ENCODE peak calls at places on chromosomes 2 and 18, in nine cellular contexts. One of them, this sample, is unnamed.

GRCh38 chr2:195563857-195564512 is 93.0 kb upstream of the SLC39A10 start:
- DNase-seq in left lung: no peak
- DNase-seq in GM12864: no peak
- DNase-seq in mammary epithelial cell: peak
- DNase-seq in lower lobe of right lung: no peak
- DNase-seq in GM23338: no peak
- DNase-seq in CD8-positive, alpha-beta T cell: no peak
- DNase-seq in hepatocyte: no peak
- DNase-seq in astrocyte of the spinal cord: peak
- DNase-seq in this sample: no peak

GRCh38 chr18:49915352-49915751 is 102.0 kb upstream of the ACAA2 start:
- DNase-seq in hepatocyte: no peak
- DNase-seq in GM23338: peak
- DNase-seq in left lung: no peak
- DNase-seq in GM12864: no peak
- DNase-seq in mammary epithelial cell: no peak
- DNase-seq in lower lobe of right lung: no peak
- DNase-seq in CD8-positive, alpha-beta T cell: no peak
- DNase-seq in astrocyte of the spinal cord: no peak
- DNase-seq in this sample: no peak

GRCh38 chr2:16973586-16974274 is 308.1 kb upstream of the CYRIA start:
- DNase-seq in GM23338: no peak
- DNase-seq in astrocyte of the spinal cord: peak
- DNase-seq in GM12864: no peak
- DNase-seq in lower lobe of right lung: no peak
- DNase-seq in left lung: no peak
- DNase-seq in CD8-positive, alpha-beta T cell: no peak
- DNase-seq in mammary epithelial cell: no peak
- DNase-seq in hepatocyte: no peak
- DNase-seq in this sample: peak

GRCh38 chr2:196153480-196153879 is 17.9 kb downstream of the STK17B start:
- DNase-seq in hepatocyte: no peak
- DNase-seq in lower lobe of right lung: no peak
- DNase-seq in left lung: no peak
- DNase-seq in CD8-positive, alpha-beta T cell: no peak
- DNase-seq in GM12864: no peak
- DNase-seq in GM23338: no peak
- DNase-seq in astrocyte of the spinal cord: no peak
- DNase-seq in mammary epithelial cell: no peak
- DNase-seq in this sample: no peak

GRCh38 chr18:70288851-70289328 is at the start of gene SOCS6:
- DNase-seq in lower lobe of right lung: peak
- DNase-seq in GM12864: peak
- DNase-seq in mammary epithelial cell: peak
- DNase-seq in GM23338: peak
- DNase-seq in hepatocyte: peak
- DNase-seq in left lung: peak
- DNase-seq in CD8-positive, alpha-beta T cell: peak
- DNase-seq in astrocyte of the spinal cord: peak
- DNase-seq in this sample: no peak

GRCh38 chr2:132747046-132747445 is 77.0 kb upstream of the LYPD1 start:
- DNase-seq in astrocyte of the spinal cord: no peak
- DNase-seq in mammary epithelial cell: no peak
- DNase-seq in hepatocyte: no peak
- DNase-seq in left lung: no peak
- DNase-seq in lower lobe of right lung: no peak
- DNase-seq in GM23338: no peak
- DNase-seq in CD8-positive, alpha-beta T cell: no peak
- DNase-seq in GM12864: no peak
- DNase-seq in this sample: no peak

GRCh38 chr2:232368311-232368731 is 10.2 kb upstream of the ALPP start:
- DNase-seq in hepatocyte: peak
- DNase-seq in GM12864: no peak
- DNase-seq in lower lobe of right lung: no peak
- DNase-seq in left lung: no peak
- DNase-seq in mammary epithelial cell: peak
- DNase-seq in CD8-positive, alpha-beta T cell: no peak
- DNase-seq in GM23338: peak
- DNase-seq in astrocyte of the spinal cord: no peak
- DNase-seq in this sample: no peak

GRCh38 chr2:207067476-207067875 is 98.3 kb downstream of the KLF7 start:
- DNase-seq in lower lobe of right lung: no peak
- DNase-seq in CD8-positive, alpha-beta T cell: no peak
- DNase-seq in GM23338: no peak
- DNase-seq in astrocyte of the spinal cord: no peak
- DNase-seq in GM12864: no peak
- DNase-seq in hepatocyte: no peak
- DNase-seq in mammary epithelial cell: no peak
- DNase-seq in left lung: no peak
- DNase-seq in this sample: no peak

GRCh38 chr18:6543330-6543908 is 128.7 kb upstream of the L3MBTL4 start:
- DNase-seq in GM23338: peak
- DNase-seq in mammary epithelial cell: peak
- DNase-seq in astrocyte of the spinal cord: peak
- DNase-seq in CD8-positive, alpha-beta T cell: no peak
- DNase-seq in lower lobe of right lung: no peak
- DNase-seq in left lung: no peak
- DNase-seq in GM12864: no peak
- DNase-seq in hepatocyte: peak
- DNase-seq in this sample: no peak

GRCh38 chr18:29737620-29738019 is 1304.9 kb downstream of the DSC3 start:
- DNase-seq in astrocyte of the spinal cord: no peak
- DNase-seq in GM23338: no peak
- DNase-seq in left lung: no peak
- DNase-seq in hepatocyte: no peak
- DNase-seq in lower lobe of right lung: no peak
- DNase-seq in mammary epithelial cell: no peak
- DNase-seq in GM12864: no peak
- DNase-seq in CD8-positive, alpha-beta T cell: no peak
- DNase-seq in this sample: no peak

GRCh38 chr2:109369671-109370191 is 240.7 kb downstream of the SH3RF3 start:
- DNase-seq in lower lobe of right lung: no peak
- DNase-seq in hepatocyte: no peak
- DNase-seq in left lung: peak
- DNase-seq in mammary epithelial cell: no peak
- DNase-seq in GM23338: no peak
- DNase-seq in CD8-positive, alpha-beta T cell: peak
- DNase-seq in GM12864: no peak
- DNase-seq in astrocyte of the spinal cord: no peak
- DNase-seq in this sample: no peak

GRCh38 chr18:27688581-27688980 is 488.3 kb downstream of the CDH2 start:
- DNase-seq in astrocyte of the spinal cord: no peak
- DNase-seq in left lung: no peak
- DNase-seq in mammary epithelial cell: no peak
- DNase-seq in hepatocyte: no peak
- DNase-seq in CD8-positive, alpha-beta T cell: no peak
- DNase-seq in GM23338: no peak
- DNase-seq in GM12864: no peak
- DNase-seq in lower lobe of right lung: no peak
- DNase-seq in this sample: no peak

GRCh38 chr2:58054264-58054663 is 7.7 kb downstream of the VRK2 start:
- DNase-seq in GM23338: no peak
- DNase-seq in mammary epithelial cell: no peak
- DNase-seq in CD8-positive, alpha-beta T cell: no peak
- DNase-seq in hepatocyte: no peak
- DNase-seq in astrocyte of the spinal cord: no peak
- DNase-seq in left lung: no peak
- DNase-seq in GM12864: no peak
- DNase-seq in lower lobe of right lung: no peak
- DNase-seq in this sample: no peak

GRCh38 chr2:219453691-219454131 is 19.1 kb downstream of the SPEG start:
- DNase-seq in hepatocyte: peak
- DNase-seq in astrocyte of the spinal cord: peak
- DNase-seq in left lung: no peak
- DNase-seq in mammary epithelial cell: peak
- DNase-seq in lower lobe of right lung: peak
- DNase-seq in CD8-positive, alpha-beta T cell: no peak
- DNase-seq in GM23338: peak
- DNase-seq in GM12864: no peak
- DNase-seq in this sample: peak
- H3K4me3 ChIP-seq in hepatocyte: no peak
- H3K4me3 ChIP-seq in astrocyte of the spinal cord: no peak
- H3K4me3 ChIP-seq in left lung: no peak
- H3K4me3 ChIP-seq in mammary epithelial cell: no peak
- H3K4me3 ChIP-seq in lower lobe of right lung: no peak
- H3K4me3 ChIP-seq in CD8-positive, alpha-beta T cell: no peak
- H3K4me3 ChIP-seq in GM23338: no peak
- H3K4me3 ChIP-seq in GM12864: no peak
- H3K4me3 ChIP-seq in this sample: peak

DNA sequence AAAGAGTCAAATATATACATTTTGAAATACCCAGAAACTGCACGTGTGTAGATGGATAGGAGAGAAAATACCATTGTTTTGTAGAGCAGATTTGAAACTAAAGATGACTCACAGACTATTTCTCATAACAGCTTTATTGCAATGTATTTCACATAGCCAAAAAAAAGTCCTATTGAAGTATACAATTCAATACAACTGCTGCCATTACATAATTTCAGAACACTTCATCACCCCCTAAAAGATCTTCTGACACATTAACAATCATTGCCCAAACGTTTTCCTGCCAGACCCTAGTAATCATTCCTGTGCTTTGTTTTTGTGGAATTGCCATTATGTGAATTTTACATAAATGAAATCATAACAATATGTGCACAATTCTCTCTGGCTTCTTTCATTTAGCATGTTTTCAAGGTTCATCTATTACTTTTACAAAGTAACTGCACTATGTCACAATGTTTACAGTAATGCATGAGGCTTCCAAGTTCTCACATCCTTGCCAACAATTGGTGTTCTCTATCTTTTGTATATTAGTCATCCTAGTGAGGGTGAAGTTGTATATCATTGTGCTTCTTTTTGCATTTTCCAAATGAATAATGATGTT is 378.6 kb upstream of the CWC22 start:
- DNase-seq in GM12864: no peak
- DNase-seq in hepatocyte: peak
- DNase-seq in astrocyte of the spinal cord: peak
- DNase-seq in GM23338: no peak
- DNase-seq in CD8-positive, alpha-beta T cell: no peak
- DNase-seq in lower lobe of right lung: no peak
- DNase-seq in left lung: no peak
- DNase-seq in mammary epithelial cell: peak
- DNase-seq in this sample: peak
- H3K4me3 ChIP-seq in GM12864: no peak
- H3K4me3 ChIP-seq in hepatocyte: no peak
- H3K4me3 ChIP-seq in astrocyte of the spinal cord: no peak
- H3K4me3 ChIP-seq in GM23338: no peak
- H3K4me3 ChIP-seq in CD8-positive, alpha-beta T cell: no peak
- H3K4me3 ChIP-seq in lower lobe of right lung: no peak
- H3K4me3 ChIP-seq in left lung: no peak
- H3K4me3 ChIP-seq in mammary epithelial cell: no peak
- H3K4me3 ChIP-seq in this sample: no peak

GRCh38 chr2:190467575-190468083 is 59.5 kb downstream of the MFSD6 start:
- DNase-seq in GM12864: peak
- DNase-seq in astrocyte of the spinal cord: peak
- DNase-seq in left lung: no peak
- DNase-seq in lower lobe of right lung: no peak
- DNase-seq in CD8-positive, alpha-beta T cell: no peak
- DNase-seq in mammary epithelial cell: no peak
- DNase-seq in hepatocyte: no peak
- DNase-seq in GM23338: no peak
- DNase-seq in this sample: no peak
- H3K4me3 ChIP-seq in GM12864: no peak
- H3K4me3 ChIP-seq in astrocyte of the spinal cord: no peak
- H3K4me3 ChIP-seq in left lung: no peak
- H3K4me3 ChIP-seq in lower lobe of right lung: no peak
- H3K4me3 ChIP-seq in CD8-positive, alpha-beta T cell: no peak
- H3K4me3 ChIP-seq in mammary epithelial cell: no peak
- H3K4me3 ChIP-seq in hepatocyte: no peak
- H3K4me3 ChIP-seq in GM23338: no peak
- H3K4me3 ChIP-seq in this sample: no peak

GRCh38 chr2:7706791-7707190 is 789.6 kb downstream of the RNF144A start:
- DNase-seq in left lung: no peak
- DNase-seq in lower lobe of right lung: no peak
- DNase-seq in GM12864: no peak
- DNase-seq in CD8-positive, alpha-beta T cell: no peak
- DNase-seq in hepatocyte: no peak
- DNase-seq in astrocyte of the spinal cord: no peak
- DNase-seq in GM23338: no peak
- DNase-seq in mammary epithelial cell: peak
- DNase-seq in this sample: no peak
- H3K4me3 ChIP-seq in left lung: no peak
- H3K4me3 ChIP-seq in lower lobe of right lung: no peak
- H3K4me3 ChIP-seq in GM12864: no peak
- H3K4me3 ChIP-seq in CD8-positive, alpha-beta T cell: no peak
- H3K4me3 ChIP-seq in hepatocyte: no peak
- H3K4me3 ChIP-seq in astrocyte of the spinal cord: no peak
- H3K4me3 ChIP-seq in GM23338: no peak
- H3K4me3 ChIP-seq in mammary epithelial cell: no peak
- H3K4me3 ChIP-seq in this sample: no peak

GRCh38 chr2:240620859-240621258 is 4.4 kb upstream of the GPR35 start:
- DNase-seq in lower lobe of right lung: peak
- DNase-seq in GM23338: no peak
- DNase-seq in left lung: peak
- DNase-seq in astrocyte of the spinal cord: no peak
- DNase-seq in CD8-positive, alpha-beta T cell: no peak
- DNase-seq in hepatocyte: no peak
- DNase-seq in GM12864: peak
- DNase-seq in mammary epithelial cell: no peak
- DNase-seq in this sample: no peak
- H3K4me3 ChIP-seq in lower lobe of right lung: no peak
- H3K4me3 ChIP-seq in GM23338: no peak
- H3K4me3 ChIP-seq in left lung: no peak
- H3K4me3 ChIP-seq in astrocyte of the spinal cord: no peak
- H3K4me3 ChIP-seq in CD8-positive, alpha-beta T cell: no peak
- H3K4me3 ChIP-seq in hepatocyte: no peak
- H3K4me3 ChIP-seq in GM12864: no peak
- H3K4me3 ChIP-seq in mammary epithelial cell: no peak
- H3K4me3 ChIP-seq in this sample: no peak

DNA sequence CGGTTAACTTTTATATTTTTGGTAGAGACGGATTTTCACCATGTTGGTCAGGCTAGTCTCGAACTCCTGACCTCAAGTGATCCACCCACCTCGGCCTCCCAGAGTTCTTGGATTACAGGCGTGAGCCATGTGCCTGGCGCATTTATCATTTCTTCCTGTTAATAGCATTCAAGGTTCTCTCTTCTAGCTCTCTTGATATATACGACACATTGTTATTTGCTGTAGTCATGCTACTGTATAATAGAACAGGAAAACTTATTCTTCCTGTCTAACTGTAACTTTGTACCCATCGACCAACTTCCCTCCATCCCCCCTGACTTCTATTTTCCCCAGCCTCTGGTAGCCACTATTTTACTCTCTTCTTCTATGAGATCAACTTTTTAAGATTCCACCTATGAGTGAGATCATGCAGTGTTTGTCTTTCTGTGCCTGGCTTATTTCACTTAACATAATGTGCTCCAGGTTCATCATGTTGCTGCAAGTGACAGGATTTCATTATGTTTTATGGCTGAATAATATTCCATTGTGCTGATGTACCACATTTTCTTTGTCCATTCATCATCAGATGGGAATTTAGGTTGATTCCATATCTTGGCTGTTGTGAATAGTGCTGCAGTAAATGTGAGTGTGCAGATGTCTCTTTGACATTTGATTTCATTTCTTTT is 205.0 kb downstream of the PRKCE start:
- DNase-seq in hepatocyte: no peak
- DNase-seq in lower lobe of right lung: no peak
- DNase-seq in CD8-positive, alpha-beta T cell: no peak
- DNase-seq in GM23338: no peak
- DNase-seq in GM12864: no peak
- DNase-seq in left lung: no peak
- DNase-seq in astrocyte of the spinal cord: no peak
- DNase-seq in mammary epithelial cell: no peak
- DNase-seq in this sample: no peak
- H3K4me3 ChIP-seq in hepatocyte: no peak
- H3K4me3 ChIP-seq in lower lobe of right lung: no peak
- H3K4me3 ChIP-seq in CD8-positive, alpha-beta T cell: no peak
- H3K4me3 ChIP-seq in GM23338: no peak
- H3K4me3 ChIP-seq in GM12864: no peak
- H3K4me3 ChIP-seq in left lung: no peak
- H3K4me3 ChIP-seq in astrocyte of the spinal cord: no peak
- H3K4me3 ChIP-seq in mammary epithelial cell: no peak
- H3K4me3 ChIP-seq in this sample: no peak

GRCh38 chr18:8218263-8218662 is 391.0 kb upstream of the RAB12 start:
- DNase-seq in left lung: no peak
- DNase-seq in hepatocyte: no peak
- DNase-seq in GM12864: no peak
- DNase-seq in astrocyte of the spinal cord: no peak
- DNase-seq in CD8-positive, alpha-beta T cell: no peak
- DNase-seq in mammary epithelial cell: no peak
- DNase-seq in GM23338: peak
- DNase-seq in lower lobe of right lung: no peak
- DNase-seq in this sample: no peak
- H3K4me3 ChIP-seq in left lung: no peak
- H3K4me3 ChIP-seq in hepatocyte: no peak
- H3K4me3 ChIP-seq in GM12864: no peak
- H3K4me3 ChIP-seq in astrocyte of the spinal cord: no peak
- H3K4me3 ChIP-seq in CD8-positive, alpha-beta T cell: no peak
- H3K4me3 ChIP-seq in mammary epithelial cell: no peak
- H3K4me3 ChIP-seq in GM23338: no peak
- H3K4me3 ChIP-seq in lower lobe of right lung: no peak
- H3K4me3 ChIP-seq in this sample: no peak

This sample was measured in skeletal muscle cell.